ENCODE peak calls at places on chromosomes 1 and 21, in seven cellular contexts. A is GM04504; H is skeletal muscle cell; F is naive thymus-derived CD4-positive, alpha-beta T cell; K is Calu3; T is stimulated activated CD8-positive, alpha-beta memory T cell treated with anti-CD3 and anti-CD28 coated beads, Interleukin-7, amount 100 ng/mL, for 1 hour; Y is lung. W is an unnamed sample.

GRCh38 chr1:40848530-40849189 is 13.5 kb downstream of the CITED4 start:
- DNase-seq in A (peak), H (no peak), F (no peak), K (peak), T (no peak), Y (peak), W (peak)

GRCh38 chr1:54493608-54494007 is 54.4 kb upstream of the ACOT11 start:
- DNase-seq in A (no peak), H (no peak), F (no peak), K (no peak), T (no peak), Y (no peak), W (no peak)

GRCh38 chr1:187465441-187465840 is 636.7 kb downstream of the PLA2G4A start:
- DNase-seq in A (no peak), H (no peak), F (no peak), K (no peak), T (no peak), Y (no peak), W (no peak)

GRCh38 chr1:164716992-164717703 is 158.2 kb downstream of the PBX1 start:
- DNase-seq in A (no peak), H (no peak), F (no peak), K (no peak), T (no peak), Y (no peak), W (peak)

GRCh38 chr1:29821605-29822004 is 585.3 kb downstream of the PTPRU start:
- DNase-seq in A (no peak), H (no peak), F (no peak), K (no peak), T (no peak), Y (no peak), W (no peak)

GRCh38 chr1:178273707-178274410 is 180.0 kb downstream of the RASAL2 start:
- DNase-seq in A (no peak), H (no peak), F (no peak), K (no peak), T (no peak), Y (no peak), W (peak)

GRCh38 chr1:194367121-194367520 is 1180.7 kb upstream of the B3GALT2 start:
- DNase-seq in A (no peak), H (no peak), F (no peak), K (no peak), T (no peak), Y (no peak), W (no peak)

GRCh38 chr1:34682452-34683223 is 72.2 kb upstream of the GJB5 start:
- DNase-seq in A (no peak), H (no peak), F (no peak), K (no peak), T (no peak), Y (no peak), W (no peak)

GRCh38 chr1:203769505-203770343 is 4.7 kb downstream of the LAX1 start:
- DNase-seq in A (peak), H (peak), F (no peak), K (peak), T (no peak), Y (peak), W (no peak)

GRCh38 chr1:14184346-14184963 is 414.0 kb upstream of the KAZN start:
- DNase-seq in A (no peak), H (no peak), F (no peak), K (no peak), T (no peak), Y (no peak), W (no peak)

GRCh38 chr1:2145946-2146835 is 48.4 kb downstream of the FAAP20 start:
- DNase-seq in A (no peak), H (no peak), F (no peak), K (no peak), T (no peak), Y (no peak), W (no peak)

GRCh38 chr1:227869281-227869842 is 53.9 kb downstream of the PRSS38 start:
- DNase-seq in A (no peak), H (no peak), F (no peak), K (no peak), T (no peak), Y (no peak), W (no peak)

GRCh38 chr1:118223426-118223825 is 38.4 kb upstream of the SPAG17 start:
- DNase-seq in A (no peak), H (no peak), F (no peak), K (peak), T (no peak), Y (no peak), W (no peak)

GRCh38 chr1:103547840-103548239 is 22.3 kb downstream of the RNPC3 start:
- DNase-seq in A (no peak), H (no peak), F (no peak), K (no peak), T (no peak), Y (no peak), W (no peak)

GRCh38 chr1:30407862-30408580 is 315.4 kb downstream of the MATN1 start:
- DNase-seq in A (no peak), H (no peak), F (no peak), K (no peak), T (no peak), Y (peak), W (no peak)

GRCh38 chr1:89708727-89709375 is 75.9 kb downstream of the LRRC8C start:
- DNase-seq in A (no peak), H (no peak), F (no peak), K (no peak), T (no peak), Y (no peak), W (no peak)

GRCh38 chr1:24965571-24965930 is 35.5 kb upstream of the RUNX3 start:
- DNase-seq in A (no peak), H (no peak), F (no peak), K (no peak), T (no peak), Y (no peak), W (no peak)

GRCh38 chr1:31181515-31182343 is 58.0 kb downstream of the NKAIN1 start:
- DNase-seq in A (no peak), H (no peak), F (peak), K (peak), T (no peak), Y (peak), W (no peak)

GRCh38 chr1:26291939-26292338 is 12.1 kb downstream of the SH3BGRL3 start:
- DNase-seq in A (no peak), H (no peak), F (no peak), K (no peak), T (no peak), Y (no peak), W (no peak)

GRCh38 chr1:42962641-42963377 is 4.1 kb upstream of the SLC2A1 start:
- DNase-seq in A (no peak), H (no peak), F (no peak), K (no peak), T (no peak), Y (no peak), W (no peak)

GRCh38 chr21:42047821-42048613 is 23.1 kb upstream of the UMODL1 start:
- DNase-seq in A (peak), H (peak), F (no peak), K (no peak), T (no peak), Y (no peak), W (peak)

GRCh38 chr1:21175670-21176581 is 771 bp downstream of the EIF4G3 start:
- DNase-seq in A (no peak), H (no peak), F (peak), K (peak), T (no peak), Y (peak), W (no peak)

GRCh38 chr1:43960798-43961197 is 9.0 kb upstream of the DPH2 start:
- DNase-seq in A (no peak), H (no peak), F (no peak), K (no peak), T (no peak), Y (no peak), W (no peak)

GRCh38 chr1:160315359-160315758 is 27.7 kb downstream of the COPA start:
- DNase-seq in A (no peak), H (no peak), F (no peak), K (no peak), T (no peak), Y (no peak), W (no peak)

GRCh38 chr1:180617769-180618168 is 14.1 kb upstream of the XPR1 start:
- DNase-seq in A (no peak), H (no peak), F (no peak), K (no peak), T (no peak), Y (no peak), W (no peak)

GRCh38 chr1:109885589-109885988 is 25.1 kb upstream of the CSF1 start:
- DNase-seq in A (no peak), H (no peak), F (no peak), K (no peak), T (no peak), Y (no peak), W (no peak)

GRCh38 chr1:234111458-234112142 is 207.1 kb downstream of the SLC35F3 start:
- DNase-seq in A (peak), H (no peak), F (no peak), K (peak), T (no peak), Y (peak), W (peak)

GRCh38 chr1:198231776-198232175 is 75.0 kb downstream of the NEK7 start:
- DNase-seq in A (no peak), H (no peak), F (no peak), K (no peak), T (no peak), Y (no peak), W (no peak)

GRCh38 chr1:110100335-110100734 is 11.9 kb upstream of the UBL4B start:
- DNase-seq in A (no peak), H (no peak), F (no peak), K (no peak), T (no peak), Y (no peak), W (no peak)

GRCh38 chr1:16162163-16162822 is 6.4 kb upstream of the EPHA2 start:
- DNase-seq in A (no peak), H (no peak), F (peak), K (no peak), T (peak), Y (no peak), W (no peak)

GRCh38 chr21:15837603-15838002 is 107.8 kb downstream of the USP25 start:
- DNase-seq in A (no peak), H (peak), F (no peak), K (no peak), T (no peak), Y (no peak), W (no peak)

W was measured in HTR-8/SVneo.